ENCODE peak calls at places on chromosomes 7 and 10, in five cellular contexts. One of them, this sample, is unnamed.

GRCh38 chr7:76356823-76357222 is 2.0 kb downstream of the YWHAG start:
- DNase-seq in SK-MEL-5: peak
- DNase-seq in stimulated activated CD8-positive, alpha-beta memory T cell treated with anti-CD3 and anti-CD28 coated beads, Interleukin-15, amount 100 ng/mL, for 1 hour: no peak
- DNase-seq in hepatocyte: peak
- DNase-seq in NCI-H748 treated with DMSO at 0.1 percent for 48 hours: no peak
- DNase-seq in this sample: no peak

GRCh38 chr10:71191459-71192113 is 20.8 kb upstream of the UNC5B start:
- DNase-seq in SK-MEL-5: no peak
- DNase-seq in stimulated activated CD8-positive, alpha-beta memory T cell treated with anti-CD3 and anti-CD28 coated beads, Interleukin-15, amount 100 ng/mL, for 1 hour: no peak
- DNase-seq in hepatocyte: no peak
- DNase-seq in NCI-H748 treated with DMSO at 0.1 percent for 48 hours: no peak
- DNase-seq in this sample: no peak

GRCh38 chr10:79086822-79087221 is 18.1 kb downstream of the ZMIZ1 start:
- DNase-seq in SK-MEL-5: no peak
- DNase-seq in stimulated activated CD8-positive, alpha-beta memory T cell treated with anti-CD3 and anti-CD28 coated beads, Interleukin-15, amount 100 ng/mL, for 1 hour: no peak
- DNase-seq in hepatocyte: no peak
- DNase-seq in NCI-H748 treated with DMSO at 0.1 percent for 48 hours: no peak
- DNase-seq in this sample: no peak

GRCh38 chr10:101489355-101489754 is 98.7 kb downstream of the POLL start:
- DNase-seq in SK-MEL-5: peak
- DNase-seq in stimulated activated CD8-positive, alpha-beta memory T cell treated with anti-CD3 and anti-CD28 coated beads, Interleukin-15, amount 100 ng/mL, for 1 hour: no peak
- DNase-seq in hepatocyte: no peak
- DNase-seq in NCI-H748 treated with DMSO at 0.1 percent for 48 hours: peak
- DNase-seq in this sample: peak

GRCh38 chr10:112911196-112911595 is 38.9 kb upstream of the TCF7L2 start:
- DNase-seq in SK-MEL-5: no peak
- DNase-seq in stimulated activated CD8-positive, alpha-beta memory T cell treated with anti-CD3 and anti-CD28 coated beads, Interleukin-15, amount 100 ng/mL, for 1 hour: no peak
- DNase-seq in hepatocyte: no peak
- DNase-seq in NCI-H748 treated with DMSO at 0.1 percent for 48 hours: no peak
- DNase-seq in this sample: no peak

GRCh38 chr7:27585781-27586447 is 76.8 kb downstream of the HIBADH start:
- DNase-seq in SK-MEL-5: no peak
- DNase-seq in stimulated activated CD8-positive, alpha-beta memory T cell treated with anti-CD3 and anti-CD28 coated beads, Interleukin-15, amount 100 ng/mL, for 1 hour: no peak
- DNase-seq in hepatocyte: no peak
- DNase-seq in NCI-H748 treated with DMSO at 0.1 percent for 48 hours: no peak
- DNase-seq in this sample: no peak

GRCh38 chr10:77629775-77630565 is 7.6 kb downstream of the KCNMA1 start:
- DNase-seq in SK-MEL-5: no peak
- DNase-seq in stimulated activated CD8-positive, alpha-beta memory T cell treated with anti-CD3 and anti-CD28 coated beads, Interleukin-15, amount 100 ng/mL, for 1 hour: no peak
- DNase-seq in hepatocyte: no peak
- DNase-seq in NCI-H748 treated with DMSO at 0.1 percent for 48 hours: no peak
- DNase-seq in this sample: no peak

GRCh38 chr7:13282377-13282980 is 595.0 kb downstream of the ARL4A start:
- DNase-seq in SK-MEL-5: peak
- DNase-seq in stimulated activated CD8-positive, alpha-beta memory T cell treated with anti-CD3 and anti-CD28 coated beads, Interleukin-15, amount 100 ng/mL, for 1 hour: no peak
- DNase-seq in hepatocyte: peak
- DNase-seq in NCI-H748 treated with DMSO at 0.1 percent for 48 hours: peak
- DNase-seq in this sample: peak

GRCh38 chr10:22624289-22624738 is 90.1 kb downstream of the PIP4K2A start:
- DNase-seq in SK-MEL-5: peak
- DNase-seq in stimulated activated CD8-positive, alpha-beta memory T cell treated with anti-CD3 and anti-CD28 coated beads, Interleukin-15, amount 100 ng/mL, for 1 hour: no peak
- DNase-seq in hepatocyte: peak
- DNase-seq in NCI-H748 treated with DMSO at 0.1 percent for 48 hours: no peak
- DNase-seq in this sample: peak

GRCh38 chr7:148686312-148686937 is 12.3 kb upstream of the CUL1 start:
- DNase-seq in SK-MEL-5: no peak
- DNase-seq in stimulated activated CD8-positive, alpha-beta memory T cell treated with anti-CD3 and anti-CD28 coated beads, Interleukin-15, amount 100 ng/mL, for 1 hour: no peak
- DNase-seq in hepatocyte: no peak
- DNase-seq in NCI-H748 treated with DMSO at 0.1 percent for 48 hours: no peak
- DNase-seq in this sample: no peak

GRCh38 chr10:79436066-79436849 is 9.2 kb downstream of the ZCCHC24 start:
- DNase-seq in SK-MEL-5: no peak
- DNase-seq in stimulated activated CD8-positive, alpha-beta memory T cell treated with anti-CD3 and anti-CD28 coated beads, Interleukin-15, amount 100 ng/mL, for 1 hour: no peak
- DNase-seq in hepatocyte: no peak
- DNase-seq in NCI-H748 treated with DMSO at 0.1 percent for 48 hours: no peak
- DNase-seq in this sample: no peak

GRCh38 chr7:29723599-29723998 is 82.7 kb upstream of the WIPF3 start:
- DNase-seq in SK-MEL-5: peak
- DNase-seq in stimulated activated CD8-positive, alpha-beta memory T cell treated with anti-CD3 and anti-CD28 coated beads, Interleukin-15, amount 100 ng/mL, for 1 hour: no peak
- DNase-seq in hepatocyte: peak
- DNase-seq in NCI-H748 treated with DMSO at 0.1 percent for 48 hours: no peak
- DNase-seq in this sample: peak

GRCh38 chr10:98047009-98047741 is 16.8 kb upstream of the CRTAC1 start:
- DNase-seq in SK-MEL-5: peak
- DNase-seq in stimulated activated CD8-positive, alpha-beta memory T cell treated with anti-CD3 and anti-CD28 coated beads, Interleukin-15, amount 100 ng/mL, for 1 hour: no peak
- DNase-seq in hepatocyte: no peak
- DNase-seq in NCI-H748 treated with DMSO at 0.1 percent for 48 hours: no peak
- DNase-seq in this sample: no peak

GRCh38 chr10:96334888-96335526 is 23.8 kb downstream of the OPALIN start:
- DNase-seq in SK-MEL-5: peak
- DNase-seq in stimulated activated CD8-positive, alpha-beta memory T cell treated with anti-CD3 and anti-CD28 coated beads, Interleukin-15, amount 100 ng/mL, for 1 hour: no peak
- DNase-seq in hepatocyte: peak
- DNase-seq in NCI-H748 treated with DMSO at 0.1 percent for 48 hours: peak
- DNase-seq in this sample: peak

GRCh38 chr10:69500864-69501468 is 49.7 kb downstream of the TSPAN15 start:
- DNase-seq in SK-MEL-5: no peak
- DNase-seq in stimulated activated CD8-positive, alpha-beta memory T cell treated with anti-CD3 and anti-CD28 coated beads, Interleukin-15, amount 100 ng/mL, for 1 hour: no peak
- DNase-seq in hepatocyte: no peak
- DNase-seq in NCI-H748 treated with DMSO at 0.1 percent for 48 hours: no peak
- DNase-seq in this sample: no peak

GRCh38 chr10:118944959-118945622 is 84.4 kb upstream of the NANOS1 start:
- DNase-seq in SK-MEL-5: no peak
- DNase-seq in stimulated activated CD8-positive, alpha-beta memory T cell treated with anti-CD3 and anti-CD28 coated beads, Interleukin-15, amount 100 ng/mL, for 1 hour: no peak
- DNase-seq in hepatocyte: no peak
- DNase-seq in NCI-H748 treated with DMSO at 0.1 percent for 48 hours: no peak
- DNase-seq in this sample: no peak

GRCh38 chr10:99345350-99345749 is 16.2 kb downstream of the CNNM1 start:
- DNase-seq in SK-MEL-5: no peak
- DNase-seq in stimulated activated CD8-positive, alpha-beta memory T cell treated with anti-CD3 and anti-CD28 coated beads, Interleukin-15, amount 100 ng/mL, for 1 hour: no peak
- DNase-seq in hepatocyte: no peak
- DNase-seq in NCI-H748 treated with DMSO at 0.1 percent for 48 hours: no peak
- DNase-seq in this sample: peak

GRCh38 chr10:32205666-32206065 is 141.3 kb downstream of the EPC1 start:
- DNase-seq in SK-MEL-5: no peak
- DNase-seq in stimulated activated CD8-positive, alpha-beta memory T cell treated with anti-CD3 and anti-CD28 coated beads, Interleukin-15, amount 100 ng/mL, for 1 hour: no peak
- DNase-seq in hepatocyte: no peak
- DNase-seq in NCI-H748 treated with DMSO at 0.1 percent for 48 hours: no peak
- DNase-seq in this sample: peak

GRCh38 chr7:75687246-75688088 is 51.3 kb downstream of the HIP1 start:
- DNase-seq in SK-MEL-5: no peak
- DNase-seq in stimulated activated CD8-positive, alpha-beta memory T cell treated with anti-CD3 and anti-CD28 coated beads, Interleukin-15, amount 100 ng/mL, for 1 hour: no peak
- DNase-seq in hepatocyte: no peak
- DNase-seq in NCI-H748 treated with DMSO at 0.1 percent for 48 hours: no peak
- DNase-seq in this sample: no peak

GRCh38 chr10:11403116-11403515 is 208.3 kb downstream of the USP6NL start:
- DNase-seq in SK-MEL-5: no peak
- DNase-seq in stimulated activated CD8-positive, alpha-beta memory T cell treated with anti-CD3 and anti-CD28 coated beads, Interleukin-15, amount 100 ng/mL, for 1 hour: peak
- DNase-seq in hepatocyte: no peak
- DNase-seq in NCI-H748 treated with DMSO at 0.1 percent for 48 hours: no peak
- DNase-seq in this sample: no peak

GRCh38 chr7:131008840-131009651 is 275.0 kb upstream of the KLF14 start:
- DNase-seq in SK-MEL-5: peak
- DNase-seq in stimulated activated CD8-positive, alpha-beta memory T cell treated with anti-CD3 and anti-CD28 coated beads, Interleukin-15, amount 100 ng/mL, for 1 hour: no peak
- DNase-seq in hepatocyte: no peak
- DNase-seq in NCI-H748 treated with DMSO at 0.1 percent for 48 hours: no peak
- DNase-seq in this sample: peak

GRCh38 chr7:91201731-91202130 is 62.5 kb upstream of the FZD1 start:
- DNase-seq in SK-MEL-5: no peak
- DNase-seq in stimulated activated CD8-positive, alpha-beta memory T cell treated with anti-CD3 and anti-CD28 coated beads, Interleukin-15, amount 100 ng/mL, for 1 hour: no peak
- DNase-seq in hepatocyte: no peak
- DNase-seq in NCI-H748 treated with DMSO at 0.1 percent for 48 hours: no peak
- DNase-seq in this sample: no peak

This sample was measured in astrocyte.